ENCODE peak calls at places on chromosomes 12 and 14, in seven cellular contexts. O is ovary, S is prostate gland, Z is EL, T is OCI-LY7, E is NCI-H1092, K is mucosa of descending colon. V is an unnamed sample.

GRCh38 chr12:99389751-99390150 is 257.8 kb upstream of the GARIN6 start:
- DNase-seq in E (no peak), T (no peak), O (no peak), S (no peak), Z (no peak), K (no peak), V (no peak)

GRCh38 chr12:42162198-42162597 is 17.5 kb upstream of the GXYLT1 start:
- DNase-seq in O (no peak), S (no peak), Z (peak; percentile 77), K (no peak), T (no peak), E (no peak), V (no peak)

GRCh38 chr14:69152181-69152943 is 557 bp downstream of the DCAF5 start:
- DNase-seq in S (peak; percentile 46), E (peak; percentile 21), Z (peak; percentile 42), T (peak; percentile 67), K (peak; percentile 30), O (no peak), V (no peak)

GRCh38 chr12:94553130-94553519 is 93.5 kb upstream of the CEP83 start:
- DNase-seq in K (no peak), E (no peak), Z (peak; percentile 87), O (peak; percentile 73), T (no peak), S (no peak), V (no peak)

GRCh38 chr12:6735448-6736191 is 11.8 kb downstream of the COPS7A start:
- DNase-seq in K (peak; percentile 82), O (peak; percentile 79), S (peak; percentile 88), E (no peak), T (peak; percentile 39), Z (peak; percentile 56), V (peak; percentile 83)

GRCh38 chr14:77014004-77014604 is 14.4 kb downstream of the IRF2BPL start:
- DNase-seq in E (no peak), T (no peak), O (peak; percentile 87), Z (peak; percentile 58), K (no peak), S (peak; percentile 81), V (no peak)

GRCh38 chr14:90645842-90646443 is 170.3 kb downstream of the TTC7B start:
- DNase-seq in S (no peak), O (no peak), T (no peak), K (no peak), E (no peak), Z (peak; percentile 52), V (no peak)

GRCh38 chr12:54486173-54486867 is 11.2 kb upstream of the NCKAP1L start:
- DNase-seq in Z (no peak), S (no peak), E (no peak), T (no peak), O (no peak), K (no peak), V (no peak)

GRCh38 chr12:72315858-72316257 is 43.7 kb downstream of the TRHDE start:
- DNase-seq in Z (no peak), T (no peak), O (no peak), K (no peak), E (no peak), S (no peak), V (no peak)

GRCh38 chr14:96799489-96800056 is 2.4 kb downstream of the VRK1 start:
- DNase-seq in K (no peak), T (no peak), E (no peak), Z (no peak), O (no peak), S (no peak), V (no peak)

GRCh38 chr12:79560165-79560889 is 130.4 kb downstream of the PAWR start:
- DNase-seq in T (no peak), E (no peak), K (no peak), S (no peak), O (no peak), Z (no peak), V (no peak)

GRCh38 chr12:54024581-54024980 is 3.7 kb upstream of the HOXC6 start:
- DNase-seq in O (peak; percentile 34), K (no peak), Z (no peak), E (no peak), S (no peak), T (no peak), V (no peak)

GRCh38 chr14:80211143-80212024 is at the start of gene DIO2:
- DNase-seq in O (no peak), E (no peak), K (peak; percentile 5), S (no peak), T (no peak), Z (peak; percentile 74), V (peak; percentile 62)

GRCh38 chr14:105378873-105379685 is 19.3 kb upstream of the TEX22 start:
- DNase-seq in T (no peak), O (no peak), Z (no peak), S (no peak), K (no peak), E (no peak), V (no peak)

GRCh38 chr12:19546027-19546426 is 106.7 kb downstream of the AEBP2 start:
- DNase-seq in E (no peak), K (no peak), Z (peak; percentile 29), S (peak; percentile 4), T (no peak), O (no peak), V (no peak)

GRCh38 chr12:40248585-40249297 is 23.9 kb downstream of the LRRK2 start:
- DNase-seq in T (peak; percentile 56), E (no peak), O (no peak), K (no peak), S (no peak), Z (no peak), V (no peak)

GRCh38 chr14:90815817-90816662 is at the start of gene TTC7B:
- DNase-seq in K (peak; percentile 30), E (peak; percentile 17), T (peak; percentile 20), S (no peak), Z (peak; percentile 36), O (peak; percentile 75), V (peak; percentile 76)

GRCh38 chr12:1912580-1913376 is 5.7 kb downstream of the CACNA2D4 start:
- DNase-seq in K (no peak), S (no peak), T (no peak), O (no peak), Z (peak; percentile 84), E (no peak), V (no peak)

GRCh38 chr14:96479435-96480146 is 22.6 kb upstream of the PAPOLA start:
- DNase-seq in K (no peak), S (no peak), T (no peak), E (peak; percentile 7), O (no peak), Z (no peak), V (no peak)

GRCh38 chr14:100376751-100377171 is 53.6 kb downstream of the SLC25A47 start:
- DNase-seq in T (no peak), E (no peak), K (no peak), O (no peak), Z (peak; percentile 66), S (no peak), V (no peak)

GRCh38 chr12:49039421-49040363 is 20.9 kb downstream of the KMT2D start:
- DNase-seq in Z (no peak), S (no peak), K (no peak), T (no peak), E (no peak), O (peak; percentile 28), V (peak; percentile 54)

GRCh38 chr12:57459750-57460400 is at the start of gene GLI1:
- DNase-seq in Z (peak; percentile 36), O (peak; percentile 65), T (no peak), S (no peak), E (no peak), K (no peak), V (no peak)

GRCh38 chr12:104133861-104134260 is 4.1 kb downstream of the NFYB start:
- DNase-seq in O (no peak), E (no peak), K (no peak), S (no peak), T (no peak), Z (peak; percentile 64), V (no peak)

GRCh38 chr12:113860059-113860820 is 105.9 kb downstream of the RBM19 start:
- DNase-seq in E (peak; percentile 69), S (no peak), Z (no peak), K (no peak), O (no peak), T (no peak), V (no peak)

GRCh38 chr14:65961004-65961403 is 525.2 kb upstream of the CCDC196 start:
- DNase-seq in S (no peak), E (peak; percentile 12), K (peak; percentile 75), Z (peak; percentile 26), O (no peak), T (peak; percentile 41), V (peak; percentile 83)

GRCh38 chr12:32051511-32052299 is 54.9 kb upstream of the BICD1 start:
- DNase-seq in K (no peak), S (no peak), Z (peak; percentile 98), T (no peak), O (no peak), E (no peak), V (no peak)

GRCh38 chr12:62448436-62448835 is 18.2 kb upstream of the MON2 start:
- DNase-seq in Z (no peak), O (no peak), S (no peak), E (no peak), T (no peak), K (no peak), V (no peak)

GRCh38 chr14:78767436-78767835 is 597.3 kb downstream of the NRXN3 start:
- DNase-seq in O (no peak), E (no peak), Z (no peak), T (no peak), K (no peak), S (no peak), V (no peak)

GRCh38 chr14:36771256-36771655 is 109.6 kb downstream of the PAX9 start:
- DNase-seq in E (peak; percentile 75), S (no peak), O (no peak), Z (no peak), K (peak; percentile 12), T (no peak), V (no peak)

GRCh38 chr12:53468286-53468685 is 16.4 kb downstream of the PCBP2 start:
- DNase-seq in Z (no peak), K (no peak), T (no peak), E (no peak), O (no peak), S (no peak), V (no peak)

GRCh38 chr12:125299840-125300239 is 234.6 kb downstream of the AACS start:
- DNase-seq in S (no peak), K (no peak), E (no peak), O (no peak), Z (no peak), T (no peak), V (no peak)

V was measured in upper lobe of right lung.